ENCODE peak calls at places on chromosome 2, in seven cellular contexts. Z is left ventricle myocardium inferior, W is uterus, D is SK-N-SH, P is upper lobe of left lung, J is A549, B is dorsolateral prefrontal cortex. N is an unnamed sample.

GRCh38 chr2:180125245-180125962 is 118.3 kb upstream of the CWC22 start:
- DNase-seq in Z (peak; percentile 16), W (peak; percentile 35), D (peak; percentile 48), P (peak; percentile 59), J (peak; percentile 35), B (peak; percentile 61), N (peak; percentile 82)

GRCh38 chr2:228545041-228545440 is 363.6 kb upstream of the SPHKAP start:
- DNase-seq in Z (no peak), W (no peak), D (no peak), P (no peak), J (no peak), B (no peak), N (peak; percentile 16)

GRCh38 chr2:106108351-106108750 is 85.8 kb downstream of the UXS1 start:
- DNase-seq in Z (no peak), W (no peak), D (peak; percentile 54), P (no peak), J (no peak), B (peak; percentile 55), N (no peak)

GRCh38 chr2:47339745-47340541 is 63.0 kb upstream of the MSH2 start:
- DNase-seq in Z (no peak), W (no peak), D (no peak), P (peak; percentile 54), J (no peak), B (no peak), N (no peak)

GRCh38 chr2:106158871-106159270 is 35.2 kb downstream of the UXS1 start:
- DNase-seq in Z (no peak), W (no peak), D (no peak), P (no peak), J (no peak), B (no peak), N (no peak)

GRCh38 chr2:51085679-51086078 is 53.7 kb upstream of the NRXN1 start:
- DNase-seq in Z (no peak), W (no peak), D (no peak), P (no peak), J (no peak), B (no peak), N (no peak)

GRCh38 chr2:197198890-197199289 is 111.7 kb downstream of the ANKRD44 start:
- DNase-seq in Z (peak; percentile 47), W (peak; percentile 43), D (peak; percentile 42), P (peak; percentile 79), J (no peak), B (peak; percentile 56), N (no peak)

GRCh38 chr2:215277942-215278341 is 33.9 kb upstream of the ATIC start:
- DNase-seq in Z (no peak), W (no peak), D (no peak), P (peak; percentile 66), J (no peak), B (no peak), N (no peak)

GRCh38 chr2:44802409-44803099 is 138.9 kb upstream of the SIX3 start:
- DNase-seq in Z (no peak), W (no peak), D (no peak), P (no peak), J (no peak), B (no peak), N (no peak)

GRCh38 chr2:103174711-103175110 is 412.9 kb downstream of the TMEM182 start:
- DNase-seq in Z (no peak), W (no peak), D (no peak), P (no peak), J (no peak), B (no peak), N (no peak)

GRCh38 chr2:205706769-205707375 is 24.6 kb downstream of the NRP2 start:
- DNase-seq in Z (peak; percentile 67), W (peak; percentile 83), D (no peak), P (peak; percentile 68), J (no peak), B (no peak), N (peak; percentile 83)

GRCh38 chr2:10028988-10029874 is 14.1 kb upstream of the KLF11 start:
- DNase-seq in Z (peak; percentile 73), W (no peak), D (no peak), P (peak; percentile 83), J (no peak), B (no peak), N (no peak)

GRCh38 chr2:12008425-12009061 is 262.1 kb downstream of the LPIN1 start:
- DNase-seq in Z (no peak), W (no peak), D (no peak), P (no peak), J (no peak), B (no peak), N (no peak)

GRCh38 chr2:96251721-96252292 is 14.0 kb downstream of the TMEM127 start:
- DNase-seq in Z (peak; percentile 49), W (peak; percentile 49), D (peak; percentile 82), P (peak; percentile 69), J (peak; percentile 30), B (no peak), N (peak; percentile 74)

GRCh38 chr2:174686430-174686829 is 77.8 kb downstream of the CHRNA1 start:
- DNase-seq in Z (no peak), W (no peak), D (no peak), P (no peak), J (no peak), B (no peak), N (no peak)

GRCh38 chr2:174690026-174690425 is 74.2 kb downstream of the CHRNA1 start:
- DNase-seq in Z (no peak), W (no peak), D (no peak), P (no peak), J (no peak), B (no peak), N (no peak)

GRCh38 chr2:174692256-174692830 is 71.9 kb downstream of the CHRNA1 start:
- DNase-seq in Z (no peak), W (no peak), D (no peak), P (no peak), J (no peak), B (peak; percentile 65), N (no peak)

GRCh38 chr2:174691203-174691779 is 73.0 kb downstream of the CHRNA1 start:
- DNase-seq in Z (no peak), W (no peak), D (no peak), P (no peak), J (no peak), B (no peak), N (no peak)

DNA sequence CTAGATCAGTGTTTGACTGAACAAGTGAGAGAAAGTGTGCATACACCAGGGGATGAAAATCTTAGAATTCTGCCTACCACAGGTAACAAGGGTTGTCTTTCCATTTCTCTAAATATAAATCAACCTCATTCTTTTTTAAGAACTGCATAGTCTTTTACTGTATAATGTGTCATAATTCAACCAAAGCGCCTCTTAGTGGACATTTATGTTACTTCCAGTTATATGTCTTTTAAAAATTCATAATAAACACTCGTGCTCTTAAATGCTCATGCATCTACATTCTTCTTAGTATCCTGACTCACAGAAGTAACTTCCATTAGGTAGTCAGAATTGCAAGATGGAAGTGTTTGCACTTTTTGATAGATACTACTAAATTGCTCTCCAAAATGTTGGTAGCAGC is 76.2 kb downstream of the CHRNA1 start:
- DNase-seq in Z (no peak), W (no peak), D (no peak), P (no peak), J (no peak), B (no peak), N (no peak)
- TF ChIP-seq CTCF in Z (peak; percentile 56), W (peak; percentile 48), D (peak; percentile 77), P (no peak), J (peak; percentile 75), B (peak; percentile 55), N (no peak)

GRCh38 chr2:171154348-171154747 is 6.3 kb downstream of the TLK1 start:
- DNase-seq in Z (no peak), W (no peak), D (no peak), P (no peak), J (no peak), B (no peak), N (no peak)
- H3K4me3 ChIP-seq in Z (no peak overlapping the region), W (no peak overlapping the region), D (no peak overlapping the region), P (no peak overlapping the region), J (no peak overlapping the region), B (no peak overlapping the region), N (no peak overlapping the region)

GRCh38 chr2:171883275-171883893 is 10.7 kb downstream of the SLC25A12 start:
- DNase-seq in Z (no peak), W (no peak), D (no peak), P (no peak), J (no peak), B (no peak), N (no peak)
- TF ChIP-seq CTCF in Z (no peak), W (no peak), D (no peak), P (no peak), J (no peak), B (no peak), N (no peak)

GRCh38 chr2:189347540-189347939 is 93.7 kb upstream of the WDR75 start:
- DNase-seq in Z (no peak), W (peak; percentile 28), D (no peak), P (no peak), J (peak; percentile 52), B (no peak), N (peak; percentile 85)

GRCh38 chr2:189348369-189348768 is 92.9 kb upstream of the WDR75 start:
- DNase-seq in Z (no peak), W (no peak), D (no peak), P (no peak), J (no peak), B (no peak), N (no peak)

DNA sequence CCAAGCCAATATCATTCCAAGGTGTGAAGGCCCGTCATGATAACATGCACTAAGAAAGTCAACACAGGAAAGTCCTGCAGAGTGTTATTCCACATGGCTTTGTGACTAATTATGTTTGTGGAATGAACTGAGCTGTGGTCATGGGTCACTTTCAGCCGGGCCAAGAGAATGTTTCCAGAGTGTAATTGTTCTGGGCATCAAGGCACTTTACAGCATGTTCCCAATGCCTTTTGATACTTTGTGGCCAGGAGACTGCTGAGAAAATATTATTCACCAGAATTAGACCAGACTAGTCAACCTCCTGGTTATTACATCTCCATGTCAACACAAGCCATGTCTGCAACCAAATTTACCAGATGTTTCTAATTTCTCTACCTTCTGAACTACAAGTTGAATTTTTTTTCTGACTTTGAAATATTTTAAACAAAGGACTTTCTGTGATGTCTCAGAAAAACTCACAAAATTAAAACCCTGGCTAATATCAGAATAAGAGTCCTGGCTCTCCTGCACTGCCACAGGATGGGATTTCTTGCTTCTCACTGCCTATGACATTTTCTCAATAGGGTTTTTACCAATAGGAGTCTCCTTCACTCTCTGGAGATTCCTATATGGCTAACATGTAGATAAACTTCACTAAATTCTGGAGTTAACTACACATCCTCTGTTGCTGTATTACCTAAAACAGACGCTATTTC is 90.6 kb upstream of the WDR75 start:
- DNase-seq in Z (no peak), W (peak; percentile 37), D (no peak), P (no peak), J (no peak), B (no peak), N (peak; percentile 77)
- H3K4me3 ChIP-seq in Z (no peak overlapping the region), W (no peak overlapping the region), D (no peak overlapping the region), P (no peak overlapping the region), J (no peak overlapping the region), B (no peak overlapping the region), N (no peak overlapping the region)